ENCODE peak calls at places on chromosome X, in six cellular contexts. R is H1, S is IMR-90, V is neural progenitor cell, F is H9, K is A549. M is an unnamed sample.

GRCh38 chrX:32281853-32282252 is 929.5 kb downstream of the DMD start:
- DNase-seq in K (no peak), R (no peak), S (no peak), F (no peak), V (no peak), M (no peak)

GRCh38 chrX:77014655-77015377 is 432.4 kb upstream of the FGF16 start:
- DNase-seq in S (no peak), F (peak), R (no peak), K (peak), V (peak), M (no peak)

GRCh38 chrX:123740006-123740405 is 7.2 kb upstream of the THOC2 start:
- DNase-seq in R (no peak), V (peak), F (no peak), K (no peak), S (no peak), M (no peak)

GRCh38 chrX:925652-926061 is 286.8 kb downstream of the CRLF2 start:
- DNase-seq in K (no peak), V (no peak), R (no peak), F (no peak), S (no peak), M (no peak)

GRCh38 chrX:108275732-108276131 is 162.5 kb downstream of the COL4A6 start:
- DNase-seq in R (no peak), K (no peak), S (no peak), V (no peak), F (no peak), M (no peak)

GRCh38 chrX:318739-319578 is at the start of gene GTPBP6:
- DNase-seq in K (peak), V (peak), R (peak), S (peak), F (peak), M (peak)

GRCh38 chrX:120111611-120112010 is 4.1 kb downstream of the RHOXF1 start:
- DNase-seq in K (no peak), F (no peak), R (no peak), V (no peak), S (no peak), M (no peak)

GRCh38 chrX:153469811-153470410 is 465 bp downstream of the HAUS7 start:
- DNase-seq in F (no peak), V (peak), R (no peak), K (no peak), S (peak), M (peak)

GRCh38 chrX:107054978-107055377 is 55.0 kb upstream of the MORC4 start:
- DNase-seq in V (no peak), S (no peak), K (no peak), R (no peak), F (no peak), M (no peak)

GRCh38 chrX:110004970-110005369 is 2.1 kb downstream of the TMEM164 start:
- DNase-seq in V (no peak), F (no peak), R (no peak), S (no peak), K (no peak), M (no peak)

GRCh38 chrX:77446840-77447239 is 349 bp upstream of the FGF16 start:
- DNase-seq in R (no peak), K (no peak), S (no peak), V (no peak), F (no peak), M (no peak)

GRCh38 chrX:39473812-39474211 is 623.9 kb downstream of the BCOR start:
- DNase-seq in F (no peak), V (no peak), K (no peak), S (no peak), R (no peak), M (no peak)

GRCh38 chrX:104136241-104137019 is 20.4 kb downstream of the SLC25A53 start:
- DNase-seq in R (no peak), V (peak), F (peak), K (peak), S (peak), M (peak)

GRCh38 chrX:24214568-24214967 is 65.0 kb downstream of the ZFX start:
- DNase-seq in R (no peak), S (no peak), K (no peak), F (no peak), V (no peak), M (no peak)

GRCh38 chrX:45619290-45619689 is 418.6 kb upstream of the DIPK2B start:
- DNase-seq in F (no peak), S (peak), K (no peak), R (no peak), V (peak), M (no peak)

GRCh38 chrX:129665916-129666644 is 11.3 kb upstream of the APLN start:
- DNase-seq in V (no peak), R (no peak), S (peak), K (peak), F (peak), M (peak)

GRCh38 chrX:39948564-39948963 is 149.2 kb downstream of the BCOR start:
- DNase-seq in R (no peak), V (peak), F (no peak), K (no peak), S (no peak), M (no peak)

GRCh38 chrX:31909850-31910547 is 838.2 kb upstream of the FTHL17 start:
- DNase-seq in V (no peak), K (no peak), R (no peak), F (no peak), S (no peak), M (no peak)

GRCh38 chrX:153935326-153935851 is 552 bp upstream of the NAA10 start:
- DNase-seq in V (peak), F (peak), S (no peak), R (no peak), K (no peak), M (peak)

GRCh38 chrX:283115-283845 is 2.1 kb downstream of the PLCXD1 start:
- DNase-seq in R (peak), S (peak), K (peak), V (peak), F (peak), M (peak)

GRCh38 chrX:153400146-153401132 is 711 bp downstream of the PNMA6E start:
- DNase-seq in K (peak), S (no peak), V (peak), F (peak), R (peak), M (peak)

GRCh38 chrX:52979993-52980392 is 21.7 kb upstream of the FAM156A start:
- DNase-seq in F (no peak), R (no peak), V (peak), S (no peak), K (no peak), M (no peak)

GRCh38 chrX:148629435-148629834 is 129.0 kb downstream of the AFF2 start:
- DNase-seq in R (no peak), K (no peak), F (no peak), S (no peak), V (no peak), M (no peak)

GRCh38 chrX:152991123-152991522 is 2.8 kb downstream of the PNMA5 start:
- DNase-seq in F (no peak), V (no peak), R (no peak), S (no peak), K (no peak), M (no peak)

GRCh38 chrX:20513185-20513584 is 246.5 kb upstream of the RPS6KA3 start:
- DNase-seq in F (no peak), R (no peak), K (no peak), S (no peak), V (no peak), M (no peak)

GRCh38 chrX:15855562-15856256 is 1.1 kb upstream of the AP1S2 start:
- DNase-seq in S (no peak), F (no peak), V (peak), K (no peak), R (no peak), M (no peak)

GRCh38 chrX:23907106-23907495 is 637 bp downstream of the APOO start:
- DNase-seq in F (no peak), S (no peak), R (no peak), V (peak), K (no peak), M (no peak)

GRCh38 chrX:111837226-111837625 is 38.8 kb upstream of the TRPC5OS start:
- DNase-seq in R (no peak), F (no peak), K (no peak), S (no peak), V (no peak), M (no peak)

GRCh38 chrX:48688531-48689142 is 5.0 kb downstream of the WAS start:
- DNase-seq in S (no peak), R (no peak), K (no peak), F (no peak), V (no peak), M (no peak)

GRCh38 chrX:80876877-80877276 is 67.2 kb upstream of the BRWD3 start:
- DNase-seq in K (peak), V (peak), S (peak), R (no peak), F (no peak), M (no peak)

GRCh38 chrX:47577901-47578300 is 4.3 kb upstream of the TIMP1 start:
- DNase-seq in R (no peak), K (no peak), F (no peak), S (no peak), V (no peak), M (no peak)

GRCh38 chrX:153831435-153832150 is 1.2 kb upstream of the PDZD4 start:
- DNase-seq in S (no peak), V (no peak), R (no peak), K (no peak), F (no peak), M (no peak)

GRCh38 chrX:119655125-119655524 is 37.8 kb downstream of the SEPTIN6 start:
- DNase-seq in F (no peak), V (no peak), S (peak), R (no peak), K (peak), M (no peak)

GRCh38 chrX:69285881-69286545 is 120.8 kb upstream of the PJA1 start:
- DNase-seq in V (peak), F (no peak), S (no peak), R (no peak), K (peak), M (no peak)

GRCh38 chrX:36160056-36160455 is 240.5 kb downstream of the CFAP47 start:
- DNase-seq in V (no peak), F (no peak), S (no peak), R (no peak), K (no peak), M (no peak)

GRCh38 chrX:68571292-68572256 is 72.7 kb downstream of the YIPF6 start:
- DNase-seq in S (peak), K (peak), R (no peak), V (no peak), F (no peak), M (peak)

GRCh38 chrX:39984191-39984956 is 113.4 kb downstream of the BCOR start:
- DNase-seq in F (no peak), V (no peak), R (no peak), K (no peak), S (peak), M (no peak)

GRCh38 chrX:154592505-154592904 is 7.6 kb downstream of the CTAG1A start:
- DNase-seq in R (no peak), V (no peak), F (no peak), K (no peak), S (no peak), M (no peak)

GRCh38 chrX:7706032-7706431 is 136.9 kb upstream of the VCX start:
- DNase-seq in F (no peak), R (no peak), K (peak), V (no peak), S (no peak), M (no peak)

GRCh38 chrX:10618911-10619310 is 1.5 kb downstream of the MID1 start:
- DNase-seq in S (no peak), R (no peak), V (peak), K (no peak), F (no peak), M (no peak)
- H3K27ac ChIP-seq in S (peak), R (no peak), V (no peak), K (peak), F (no peak), M (peak)

GRCh38 chrX:38379088-38379487 is 26.7 kb downstream of the OTC start:
- DNase-seq in S (no peak), V (no peak), F (no peak), R (no peak), K (no peak), M (no peak)

GRCh38 chrX:38376747-38377146 is 24.3 kb downstream of the OTC start:
- DNase-seq in F (no peak), K (no peak), S (no peak), R (no peak), V (no peak), M (no peak)

GRCh38 chrX:38374431-38374830 is 22.0 kb downstream of the OTC start:
- DNase-seq in S (no peak), K (no peak), F (no peak), R (no peak), V (no peak), M (no peak)

DNA sequence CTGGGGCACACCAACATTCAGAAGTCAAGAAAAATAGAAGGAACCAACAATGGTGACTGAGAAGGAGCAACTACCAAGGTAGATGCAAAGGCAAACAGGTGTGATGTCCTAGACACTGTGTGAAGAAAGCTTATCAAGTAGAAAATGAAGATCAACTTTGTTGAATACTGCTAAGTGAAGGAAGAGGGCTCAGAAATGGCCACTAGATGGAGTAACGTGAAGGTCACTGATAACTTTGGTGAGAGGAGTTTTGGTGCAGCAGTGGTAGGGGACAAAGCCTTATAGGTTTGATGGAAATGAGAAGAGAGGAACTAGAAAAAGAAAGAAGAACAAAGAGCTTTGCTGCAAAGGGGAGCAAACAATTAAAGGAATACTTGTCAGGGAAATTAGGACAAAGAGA is 23.5 kb downstream of the OTC start:
- DNase-seq in V (peak), K (peak), F (no peak), R (no peak), S (no peak), M (no peak)
- TF ChIP-seq CTCF in V (peak), K (peak), F (peak), R (peak), S (peak), M (no peak)

GRCh38 chrX:134570509-134570846 is 87.8 kb downstream of the PLAC1 start:
- DNase-seq in F (no peak), R (no peak), V (no peak), K (no peak), S (no peak), M (no peak)
- H3K4me2 ChIP-seq in F (no peak), R (no peak), V (no peak), K (peak), S (no peak), M (no peak)

GRCh38 chrX:70481424-70481823 is 36.8 kb downstream of the DLG3 start:
- DNase-seq in R (no peak), S (no peak), K (no peak), F (no peak), V (peak), M (no peak)
- H3K27ac ChIP-seq in R (no peak), S (no peak), K (no peak), F (no peak), V (peak), M (no peak)

DNA sequence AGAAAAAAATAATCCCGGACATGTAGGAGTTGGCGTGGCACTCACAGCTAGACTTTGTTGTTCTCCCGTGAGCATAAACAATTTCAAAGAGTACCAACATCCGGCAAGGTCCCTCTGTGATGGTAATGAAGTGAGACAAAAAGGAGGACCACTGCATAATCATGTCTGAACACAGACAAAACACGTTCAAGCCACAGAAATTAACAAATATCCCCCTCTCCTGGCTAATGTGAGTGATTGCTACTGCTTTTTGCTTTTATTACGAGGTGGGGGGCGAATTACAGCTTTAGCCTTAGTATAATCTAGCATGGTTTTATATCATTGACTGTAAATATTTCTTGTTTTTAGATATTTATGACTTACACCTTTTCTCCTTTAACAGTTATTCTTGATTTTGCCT is 118.5 kb downstream of the PLS3 start:
- DNase-seq in R (no peak), F (no peak), V (peak), K (peak), S (peak), M (no peak)
- TF ChIP-seq CTCF in R (peak), F (peak), V (peak), K (peak), S (peak), M (peak)

GRCh38 chrX:6151971-6152370 is 76.7 kb downstream of the NLGN4X start:
- DNase-seq in R (no peak), F (no peak), V (no peak), K (no peak), S (no peak), M (no peak)
- H3K4me2 ChIP-seq in R (no peak), F (no peak), V (no peak), K (no peak), S (no peak), M (no peak)

DNA sequence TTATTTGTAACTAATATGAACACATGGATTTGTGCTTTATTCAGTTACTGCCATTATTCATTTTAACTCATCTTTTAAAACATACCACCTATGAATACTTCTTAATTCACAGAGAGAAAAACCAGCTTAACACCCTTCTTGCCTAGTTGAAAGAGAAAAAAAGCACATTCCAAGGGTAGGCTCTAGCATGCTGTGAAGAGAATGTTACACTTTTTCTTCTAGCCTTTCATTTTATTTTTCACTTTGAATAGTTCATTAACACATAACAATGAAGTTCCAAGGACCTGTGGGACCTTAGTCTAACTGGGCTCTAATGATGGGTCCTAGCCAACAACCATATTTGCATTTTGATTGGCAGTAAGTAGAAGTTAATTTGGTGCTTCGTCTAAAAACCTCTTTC is 279.9 kb upstream of the MAGEB2 start:
- DNase-seq in V (peak), K (no peak), R (no peak), F (no peak), S (no peak), M (no peak)
- H3K27ac ChIP-seq in V (no peak), K (no peak), R (no peak), F (no peak), S (no peak), M (no peak)

GRCh38 chrX:133749370-133749769 is 236.0 kb downstream of the GPC3 start:
- DNase-seq in F (no peak), K (no peak), R (no peak), V (no peak), S (no peak), M (no peak)

GRCh38 chrX:133749951-133750350 is 235.4 kb downstream of the GPC3 start:
- DNase-seq in R (no peak), S (no peak), F (no peak), K (no peak), V (no peak), M (no peak)

DNA sequence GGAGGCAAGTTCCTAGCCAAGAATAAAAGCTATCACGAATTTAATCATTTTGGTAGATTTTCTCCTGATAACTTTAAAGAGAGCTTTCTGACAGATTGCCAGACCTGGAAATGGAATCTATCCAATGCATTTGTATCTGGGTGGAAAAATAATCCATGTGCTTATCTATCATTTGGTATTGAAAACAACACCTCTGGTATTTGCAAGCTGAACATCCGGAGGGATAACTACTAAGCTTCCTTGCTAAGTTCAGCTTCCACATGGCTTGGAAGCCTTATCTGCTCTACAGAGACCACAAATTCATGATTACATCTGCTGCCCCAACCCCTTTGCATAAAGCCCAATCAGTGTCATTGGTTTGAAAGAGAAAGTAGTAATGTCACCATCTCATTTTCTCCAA is 230.7 kb downstream of the GPC3 start:
- DNase-seq in K (no peak), V (no peak), R (no peak), F (no peak), S (no peak), M (no peak)
- TF ChIP-seq CTCF in K (no peak), V (no peak), R (no peak), F (no peak), S (no peak), M (no peak)